ENCODE peak calls at places on chromosomes 11 and 22, in five cellular contexts. F is HCT116, X is breast epithelium, K is heart left ventricle, Q is MM.1S. R is an unnamed sample.

GRCh38 chr11:131969261-131969660 is 598.8 kb downstream of the NTM start:
- DNase-seq in F (no peak), X (no peak), K (no peak), Q (no peak), R (no peak)

GRCh38 chr22:41341990-41342389 is 39.8 kb upstream of the TEF start:
- DNase-seq in F (no peak), X (no peak), K (no peak), Q (peak; percentile 29), R (no peak)

GRCh38 chr11:33476945-33477584 is 219.9 kb downstream of the HIPK3 start:
- DNase-seq in F (no peak), X (no peak), K (no peak), Q (no peak), R (no peak)

GRCh38 chr22:36386351-36386899 is 1.3 kb downstream of the MYH9 start:
- DNase-seq in F (no peak), X (no peak), K (peak; percentile 38), Q (peak; percentile 63), R (no peak)

GRCh38 chr22:37631448-37632173 is 7.9 kb upstream of the SH3BP1 start:
- DNase-seq in F (no peak), X (no peak), K (no peak), Q (no peak), R (no peak)

GRCh38 chr11:3196161-3197043 is 22.2 kb downstream of the MRGPRG start:
- DNase-seq in F (no peak), X (no peak), K (peak; percentile 31), Q (no peak), R (no peak)

GRCh38 chr22:29165336-29166060 is 40.2 kb upstream of the EMID1 start:
- DNase-seq in F (no peak), X (no peak), K (no peak), Q (no peak), R (no peak)

GRCh38 chr22:19448739-19449421 is 1.4 kb upstream of the C22orf39 start:
- DNase-seq in F (no peak), X (no peak), K (no peak), Q (peak; percentile 63), R (no peak)

GRCh38 chr11:723120-723883 is 17.3 kb downstream of the EPS8L2 start:
- DNase-seq in F (no peak), X (no peak), K (peak; percentile 27), Q (peak; percentile 60), R (no peak)

GRCh38 chr22:47197735-47198500 is 435.5 kb downstream of the TBC1D22A start:
- DNase-seq in F (no peak), X (no peak), K (no peak), Q (no peak), R (no peak)

GRCh38 chr22:49964136-49964492 is 3.5 kb downstream of the PIM3 start:
- DNase-seq in F (no peak), X (no peak), K (peak; percentile 28), Q (peak; percentile 5), R (no peak)

GRCh38 chr22:36358533-36359171 is 29.1 kb downstream of the MYH9 start:
- DNase-seq in F (no peak), X (no peak), K (peak; percentile 61), Q (no peak), R (no peak)

GRCh38 chr11:97069160-97069559 is 679.3 kb downstream of the JRKL start:
- DNase-seq in F (no peak), X (no peak), K (no peak), Q (no peak), R (no peak)

GRCh38 chr22:38513063-38513462 is 7.0 kb upstream of the DDX17 start:
- DNase-seq in F (no peak), X (no peak), K (no peak), Q (peak; percentile 77), R (no peak)

GRCh38 chr22:50595189-50595588 is 5.4 kb upstream of the MAPK8IP2 start:
- DNase-seq in F (no peak), X (no peak), K (no peak), Q (no peak), R (no peak)

GRCh38 chr22:24106385-24107381 is 74.6 kb upstream of the SUSD2 start:
- DNase-seq in F (no peak), X (no peak), K (no peak), Q (peak; percentile 54), R (no peak)

GRCh38 chr11:57049749-57050148 is 61.0 kb downstream of the OR5AK2 start:
- DNase-seq in F (no peak), X (no peak), K (no peak), Q (no peak), R (no peak)

GRCh38 chr22:17366830-17367229 is 2.4 kb upstream of the CECR2 start:
- DNase-seq in F (peak; percentile 18), X (no peak), K (peak; percentile 73), Q (no peak), R (no peak)

GRCh38 chr11:122755409-122755808 is 82.9 kb upstream of the CRTAM start:
- DNase-seq in F (no peak), X (no peak), K (no peak), Q (no peak), R (no peak)

GRCh38 chr11:99513368-99513767 is 492.6 kb downstream of the CNTN5 start:
- DNase-seq in F (no peak), X (no peak), K (no peak), Q (no peak), R (no peak)

GRCh38 chr11:71263391-71263790 is 11.0 kb upstream of the SHANK2 start:
- DNase-seq in F (no peak), X (no peak), K (no peak), Q (no peak), R (no peak)

GRCh38 chr11:62435741-62436485 is 17.1 kb downstream of the SCGB1A1 start:
- DNase-seq in F (no peak), X (peak; percentile 59), K (no peak), Q (peak; percentile 62), R (no peak)

GRCh38 chr11:108983621-108984020 is 318.8 kb downstream of the DDX10 start:
- DNase-seq in F (no peak), X (no peak), K (no peak), Q (no peak), R (no peak)

GRCh38 chr11:62770778-62771143 is 435 bp upstream of the TAF6L start:
- DNase-seq in F (no peak), X (no peak), K (peak; percentile 34), Q (no peak), R (no peak)

GRCh38 chr11:19405966-19406365 is 165.2 kb upstream of the E2F8 start:
- DNase-seq in F (no peak), X (no peak), K (no peak), Q (no peak), R (no peak)

GRCh38 chr11:119800171-119800570 is 71.2 kb upstream of the NECTIN1 start:
- DNase-seq in F (no peak), X (no peak), K (peak; percentile 18), Q (no peak), R (no peak)

GRCh38 chr22:27876684-27877083 is 42.4 kb downstream of the PITPNB start:
- DNase-seq in F (no peak), X (no peak), K (no peak), Q (no peak), R (no peak)

GRCh38 chr11:128938156-128938885 is 4.3 kb downstream of the TP53AIP1 start:
- DNase-seq in F (no peak), X (no peak), K (no peak), Q (peak; percentile 1), R (no peak)

GRCh38 chr11:128940156-128940555 is 2.5 kb downstream of the TP53AIP1 start:
- DNase-seq in F (no peak), X (peak; percentile 57), K (no peak), Q (peak; percentile 4), R (no peak)

GRCh38 chr11:128940603-128941002 is 2.1 kb downstream of the TP53AIP1 start:
- DNase-seq in F (no peak), X (peak; percentile 71), K (no peak), Q (no peak), R (no peak)

GRCh38 chr11:128937480-128937879 is 5.2 kb downstream of the TP53AIP1 start:
- DNase-seq in F (no peak), X (no peak), K (no peak), Q (peak; percentile 5), R (no peak)

DNA sequence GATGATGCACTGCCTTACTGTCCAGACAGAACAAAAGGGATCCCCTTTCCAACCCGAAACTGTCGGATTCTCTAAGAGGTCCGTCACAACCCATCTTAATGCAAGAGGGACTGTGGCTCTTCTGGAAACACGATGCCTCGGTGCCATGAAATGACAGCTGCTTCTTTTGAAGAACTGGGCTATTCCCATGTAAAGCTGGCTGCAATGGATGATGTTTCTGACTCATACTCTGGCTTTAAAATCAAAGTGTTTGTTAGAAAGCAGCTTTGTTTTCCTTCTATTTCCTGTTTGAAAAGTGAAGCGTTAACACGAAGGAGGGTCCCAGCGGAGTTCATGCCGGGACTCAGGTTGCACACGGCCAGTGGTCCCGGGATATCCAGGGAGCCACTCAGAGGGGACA is 3.1 kb downstream of the TP53AIP1 start:
- DNase-seq in F (no peak), X (no peak), K (no peak), Q (peak; percentile 3), R (no peak)
- H3K4me1 ChIP-seq in F (no peaks in the 10 kb centered on the region), X (no peaks in the 10 kb centered on the region), K (no peaks in the 10 kb centered on the region), Q (no peaks in the 10 kb centered on the region), R (no peaks in the 10 kb centered on the region)

GRCh38 chr11:12200359-12201015 is 90.1 kb downstream of the MICAL2 start:
- DNase-seq in F (no peak), X (peak; percentile 56), K (peak; percentile 82), Q (no peak), R (no peak)

GRCh38 chr11:12201016-12201985 is 90.9 kb downstream of the MICAL2 start:
- DNase-seq in F (no peak), X (no peak), K (peak; percentile 86), Q (no peak), R (no peak)

GRCh38 chr11:12196862-12197261 is 86.5 kb downstream of the MICAL2 start:
- DNase-seq in F (no peak), X (no peak), K (no peak), Q (no peak), R (no peak)

GRCh38 chr11:12198261-12198925 is 88.0 kb downstream of the MICAL2 start:
- DNase-seq in F (no peak), X (no peak), K (no peak), Q (no peak), R (no peak)

GRCh38 chr11:12199231-12199948 is 89.0 kb downstream of the MICAL2 start:
- DNase-seq in F (no peak), X (no peak), K (no peak), Q (peak; percentile 83), R (no peak)
- H3K4me1 ChIP-seq in F (no peaks in the 10 kb centered on the region), X (no peaks in the 10 kb centered on the region), K (peaks cover 48% of the 10 kb centered on the region), Q (peaks cover 25% of the 10 kb centered on the region), R (peaks cover 49% of the 10 kb centered on the region)

GRCh38 chr11:32392840-32393239 is 42.5 kb downstream of the WT1 start:
- DNase-seq in F (no peak), X (no peak), K (no peak), Q (no peak), R (no peak)
- H3K4me1 ChIP-seq in F (no peaks in the 10 kb centered on the region), X (no peaks in the 10 kb centered on the region), K (no peaks in the 10 kb centered on the region), Q (no peaks in the 10 kb centered on the region), R (no peaks in the 10 kb centered on the region)

DNA sequence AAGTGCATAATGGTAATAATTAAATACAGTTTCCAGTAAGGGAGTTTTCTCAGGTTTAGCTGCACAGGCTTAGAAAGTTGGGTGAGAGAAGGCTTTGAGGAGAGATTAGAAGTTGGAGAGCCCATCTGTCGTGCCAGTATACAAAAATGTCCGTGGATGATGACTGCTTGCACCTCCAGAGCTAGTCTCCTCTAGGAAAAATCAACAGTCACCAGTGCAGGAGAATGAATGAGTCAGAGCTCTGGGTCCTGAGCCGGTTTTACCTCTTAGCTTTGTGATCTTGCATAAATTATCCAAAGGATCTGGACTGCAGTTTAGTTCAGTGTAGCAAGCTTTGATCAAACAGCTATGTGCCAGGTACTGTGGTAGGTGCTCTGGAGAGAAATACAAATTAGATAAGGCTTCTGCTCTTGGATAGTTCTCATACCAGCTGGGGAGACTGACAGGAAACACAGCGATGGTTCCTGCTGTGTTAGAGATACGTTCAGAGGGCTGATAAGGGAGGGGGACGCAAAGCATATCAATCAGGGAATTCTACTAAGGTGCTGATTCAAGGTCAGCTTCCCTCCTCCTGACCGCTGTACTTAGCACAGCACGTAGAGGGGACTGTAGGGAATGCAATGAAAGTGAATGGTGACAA is 125.9 kb downstream of the TEAD1 start:
- DNase-seq in F (peak; percentile 74), X (no peak), K (no peak), Q (no peak), R (no peak)
- H3K4me1 ChIP-seq in F (peaks cover 74% of the 10 kb centered on the region), X (no peaks in the 10 kb centered on the region), K (peaks cover 51% of the 10 kb centered on the region), Q (peaks cover 20% of the 10 kb centered on the region), R (no peaks in the 10 kb centered on the region)

R was measured in effector memory CD4-positive, alpha-beta T cell.